ENCODE peak calls at places on chromosome 13, in four cellular contexts. S, A, R and Q are unnamed samples.

GRCh38 chr13:21661097-21661496 is 9.8 kb upstream of the FGF9 start:
- DNase-seq in S (no peak), A (no peak), R (no peak), Q (no peak)

GRCh38 chr13:95643814-95644598 is 500 bp downstream of the DZIP1 start:
- DNase-seq in A (no peak), R (peak; percentile 58), S (peak; percentile 29), Q (no peak)

GRCh38 chr13:28536371-28536770 is 41.4 kb upstream of the FLT1 start:
- DNase-seq in A (no peak), R (no peak), S (no peak), Q (no peak)

GRCh38 chr13:101655435-101655834 is 203.0 kb downstream of the ITGBL1 start:
- DNase-seq in S (no peak), R (no peak), A (no peak), Q (no peak)

GRCh38 chr13:76791290-76791664 is 94.9 kb downstream of the KCTD12 start:
- DNase-seq in R (peak; percentile 39), A (no peak), S (no peak), Q (no peak)

GRCh38 chr13:101289764-101290163 is 126.5 kb downstream of the NALCN start:
- DNase-seq in R (peak; percentile 73), A (no peak), S (peak; percentile 9), Q (no peak)

GRCh38 chr13:51811920-51812328 is 8.0 kb upstream of the DHRS12 start:
- DNase-seq in S (no peak), A (no peak), R (no peak), Q (no peak)

GRCh38 chr13:47337781-47338507 is 441.1 kb upstream of the HTR2A start:
- DNase-seq in S (no peak), R (peak; percentile 1), A (no peak), Q (no peak)

GRCh38 chr13:28819046-28819747 is 942 bp upstream of the MTUS2 start:
- DNase-seq in R (peak; percentile 57), S (no peak), A (no peak), Q (no peak)

GRCh38 chr13:112756511-112756966 is 66.7 kb downstream of the ATP11A start:
- DNase-seq in R (no peak), S (no peak), A (no peak), Q (no peak)

GRCh38 chr13:113804703-113805430 is 45.8 kb downstream of the TMEM255B start:
- DNase-seq in R (no peak), S (no peak), A (peak; percentile 61), Q (no peak)

GRCh38 chr13:39324806-39325311 is 278.1 kb downstream of the LHFPL6 start:
- DNase-seq in S (no peak), R (no peak), A (no peak), Q (no peak)

GRCh38 chr13:111944171-111944583 is 122.8 kb upstream of the SOX1 start:
- DNase-seq in A (no peak), S (no peak), R (no peak), Q (no peak)

GRCh38 chr13:95641961-95642621 is 2.4 kb downstream of the DZIP1 start:
- DNase-seq in A (peak; percentile 69), S (peak; percentile 27), R (peak; percentile 32), Q (peak; percentile 56)